ENCODE peak calls at places on chromosome X, in six cellular contexts. One of them, this sample, is unnamed.

GRCh38 chrX:38799995-38800394 is 1.3 kb upstream of the MID1IP1 start:
- DNase-seq in thyroid gland: no peak
- DNase-seq in AG08396: no peak
- DNase-seq in pancreas: no peak
- DNase-seq in hepatocyte: peak; percentile 13
- DNase-seq in brain microvascular endothelial cell: no peak
- DNase-seq in this sample: no peak

GRCh38 chrX:132613801-132614200 is 125.0 kb upstream of the MBNL3 start:
- DNase-seq in thyroid gland: no peak
- DNase-seq in AG08396: no peak
- DNase-seq in pancreas: no peak
- DNase-seq in hepatocyte: no peak
- DNase-seq in brain microvascular endothelial cell: no peak
- DNase-seq in this sample: no peak

GRCh38 chrX:154436597-154437397 is at the start of gene GDI1:
- DNase-seq in thyroid gland: peak; percentile 59
- DNase-seq in AG08396: peak; percentile 84
- DNase-seq in pancreas: peak; percentile 63
- DNase-seq in hepatocyte: peak; percentile 61
- DNase-seq in brain microvascular endothelial cell: no peak
- DNase-seq in this sample: peak; percentile 75

GRCh38 chrX:48617542-48618340 is 20.4 kb downstream of the WDR13 start:
- DNase-seq in thyroid gland: no peak
- DNase-seq in AG08396: no peak
- DNase-seq in pancreas: no peak
- DNase-seq in hepatocyte: no peak
- DNase-seq in brain microvascular endothelial cell: peak; percentile 18
- DNase-seq in this sample: peak; percentile 35

GRCh38 chrX:78571849-78572248 is 87.3 kb downstream of the RTL3 start:
- DNase-seq in thyroid gland: no peak
- DNase-seq in AG08396: no peak
- DNase-seq in pancreas: no peak
- DNase-seq in hepatocyte: no peak
- DNase-seq in brain microvascular endothelial cell: no peak
- DNase-seq in this sample: no peak

GRCh38 chrX:136586386-136586785 is 54.4 kb downstream of the VGLL1 start:
- DNase-seq in thyroid gland: no peak
- DNase-seq in AG08396: no peak
- DNase-seq in pancreas: no peak
- DNase-seq in hepatocyte: no peak
- DNase-seq in brain microvascular endothelial cell: no peak
- DNase-seq in this sample: no peak

GRCh38 chrX:23008431-23009099 is 8.8 kb downstream of the DDX53 start:
- DNase-seq in thyroid gland: no peak
- DNase-seq in AG08396: peak; percentile 8
- DNase-seq in pancreas: no peak
- DNase-seq in hepatocyte: peak; percentile 29
- DNase-seq in brain microvascular endothelial cell: peak; percentile 20
- DNase-seq in this sample: peak; percentile 36

GRCh38 chrX:134659761-134660160 is 1.5 kb upstream of the PLAC1 start:
- DNase-seq in thyroid gland: no peak
- DNase-seq in AG08396: no peak
- DNase-seq in pancreas: no peak
- DNase-seq in hepatocyte: no peak
- DNase-seq in brain microvascular endothelial cell: no peak
- DNase-seq in this sample: no peak

GRCh38 chrX:123745511-123745910 is 12.7 kb upstream of the THOC2 start:
- DNase-seq in thyroid gland: no peak
- DNase-seq in AG08396: no peak
- DNase-seq in pancreas: no peak
- DNase-seq in hepatocyte: no peak
- DNase-seq in brain microvascular endothelial cell: no peak
- DNase-seq in this sample: no peak

GRCh38 chrX:5051831-5052491 is 1176.7 kb downstream of the NLGN4X start:
- DNase-seq in thyroid gland: no peak
- DNase-seq in AG08396: peak; percentile 0
- DNase-seq in pancreas: no peak
- DNase-seq in hepatocyte: peak; percentile 89
- DNase-seq in brain microvascular endothelial cell: peak; percentile 49
- DNase-seq in this sample: peak; percentile 56

GRCh38 chrX:131812847-131813825 is 210.0 kb upstream of the STK26 start:
- DNase-seq in thyroid gland: no peak
- DNase-seq in AG08396: peak; percentile 65
- DNase-seq in pancreas: peak; percentile 60
- DNase-seq in hepatocyte: no peak
- DNase-seq in brain microvascular endothelial cell: peak; percentile 58
- DNase-seq in this sample: peak; percentile 26

GRCh38 chrX:71550578-71550977 is 17.7 kb downstream of the OGT start:
- DNase-seq in thyroid gland: no peak
- DNase-seq in AG08396: no peak
- DNase-seq in pancreas: no peak
- DNase-seq in hepatocyte: no peak
- DNase-seq in brain microvascular endothelial cell: no peak
- DNase-seq in this sample: no peak

GRCh38 chrX:46929439-46930018 is 17.3 kb downstream of the JADE3 start:
- DNase-seq in thyroid gland: no peak
- DNase-seq in AG08396: peak; percentile 23
- DNase-seq in pancreas: no peak
- DNase-seq in hepatocyte: no peak
- DNase-seq in brain microvascular endothelial cell: peak; percentile 40
- DNase-seq in this sample: no peak

GRCh38 chrX:84123585-84123984 is 64.4 kb downstream of the RPS6KA6 start:
- DNase-seq in thyroid gland: no peak
- DNase-seq in AG08396: no peak
- DNase-seq in pancreas: no peak
- DNase-seq in hepatocyte: no peak
- DNase-seq in brain microvascular endothelial cell: no peak
- DNase-seq in this sample: no peak

GRCh38 chrX:72021975-72022374 is 109.7 kb downstream of the RTL5 start:
- DNase-seq in thyroid gland: no peak
- DNase-seq in AG08396: no peak
- DNase-seq in pancreas: no peak
- DNase-seq in hepatocyte: no peak
- DNase-seq in brain microvascular endothelial cell: no peak
- DNase-seq in this sample: no peak

GRCh38 chrX:100680756-100681155 is 36.8 kb downstream of the SRPX2 start:
- DNase-seq in thyroid gland: no peak
- DNase-seq in AG08396: no peak
- DNase-seq in pancreas: no peak
- DNase-seq in hepatocyte: no peak
- DNase-seq in brain microvascular endothelial cell: no peak
- DNase-seq in this sample: peak; percentile 44

GRCh38 chrX:107576841-107577240 is 51.5 kb upstream of the PRPS1 start:
- DNase-seq in thyroid gland: no peak
- DNase-seq in AG08396: no peak
- DNase-seq in pancreas: no peak
- DNase-seq in hepatocyte: no peak
- DNase-seq in brain microvascular endothelial cell: no peak
- DNase-seq in this sample: no peak

GRCh38 chrX:10049246-10049645 is 82.1 kb downstream of the CLDN34 start:
- DNase-seq in thyroid gland: no peak
- DNase-seq in AG08396: no peak
- DNase-seq in pancreas: no peak
- DNase-seq in hepatocyte: no peak
- DNase-seq in brain microvascular endothelial cell: no peak
- DNase-seq in this sample: no peak

GRCh38 chrX:27591938-27592337 is 1.8 kb downstream of the DCAF8L2 start:
- DNase-seq in thyroid gland: no peak
- DNase-seq in AG08396: no peak
- DNase-seq in pancreas: no peak
- DNase-seq in hepatocyte: no peak
- DNase-seq in brain microvascular endothelial cell: no peak
- DNase-seq in this sample: no peak

GRCh38 chrX:43586855-43587254 is 69.2 kb upstream of the MAOA start:
- DNase-seq in thyroid gland: no peak
- DNase-seq in AG08396: no peak
- DNase-seq in pancreas: no peak
- DNase-seq in hepatocyte: peak; percentile 6
- DNase-seq in brain microvascular endothelial cell: no peak
- DNase-seq in this sample: no peak

GRCh38 chrX:21691512-21692018 is 33.4 kb upstream of the KLHL34 start:
- DNase-seq in thyroid gland: no peak
- DNase-seq in AG08396: no peak
- DNase-seq in pancreas: no peak
- DNase-seq in hepatocyte: no peak
- DNase-seq in brain microvascular endothelial cell: no peak
- DNase-seq in this sample: no peak

GRCh38 chrX:109840585-109840984 is 107.5 kb upstream of the ACSL4 start:
- DNase-seq in thyroid gland: no peak
- DNase-seq in AG08396: peak; percentile 63
- DNase-seq in pancreas: no peak
- DNase-seq in hepatocyte: peak; percentile 50
- DNase-seq in brain microvascular endothelial cell: peak; percentile 86
- DNase-seq in this sample: peak; percentile 89

GRCh38 chrX:71095971-71096701 is 485 bp downstream of the FOXO4 start:
- DNase-seq in thyroid gland: no peak
- DNase-seq in AG08396: no peak
- DNase-seq in pancreas: peak; percentile 27
- DNase-seq in hepatocyte: no peak
- DNase-seq in brain microvascular endothelial cell: no peak
- DNase-seq in this sample: peak; percentile 24

GRCh38 chrX:129965166-129965565 is 17.3 kb upstream of the BCORL1 start:
- DNase-seq in thyroid gland: no peak
- DNase-seq in AG08396: no peak
- DNase-seq in pancreas: no peak
- DNase-seq in hepatocyte: no peak
- DNase-seq in brain microvascular endothelial cell: no peak
- DNase-seq in this sample: no peak

GRCh38 chrX:2484721-2485459 is 15.9 kb downstream of the DHRSX start:
- DNase-seq in thyroid gland: no peak
- DNase-seq in AG08396: peak; percentile 71
- DNase-seq in pancreas: no peak
- DNase-seq in hepatocyte: no peak
- DNase-seq in brain microvascular endothelial cell: peak; percentile 56
- DNase-seq in this sample: peak; percentile 63

GRCh38 chrX:24760601-24761000 is 66.9 kb downstream of the POLA1 start:
- DNase-seq in thyroid gland: no peak
- DNase-seq in AG08396: peak; percentile 7
- DNase-seq in pancreas: no peak
- DNase-seq in hepatocyte: no peak
- DNase-seq in brain microvascular endothelial cell: peak; percentile 6
- DNase-seq in this sample: peak; percentile 17

GRCh38 chrX:133151320-133151719 is 54.4 kb upstream of the USP26 start:
- DNase-seq in thyroid gland: no peak
- DNase-seq in AG08396: no peak
- DNase-seq in pancreas: no peak
- DNase-seq in hepatocyte: peak; percentile 32
- DNase-seq in brain microvascular endothelial cell: no peak
- DNase-seq in this sample: no peak

GRCh38 chrX:44062842-44063241 is 89.7 kb upstream of the NDP start:
- DNase-seq in thyroid gland: no peak
- DNase-seq in AG08396: no peak
- DNase-seq in pancreas: no peak
- DNase-seq in hepatocyte: no peak
- DNase-seq in brain microvascular endothelial cell: no peak
- DNase-seq in this sample: no peak

GRCh38 chrX:72001471-72001870 is 90.8 kb downstream of the NHSL2 start:
- DNase-seq in thyroid gland: no peak
- DNase-seq in AG08396: no peak
- DNase-seq in pancreas: no peak
- DNase-seq in hepatocyte: no peak
- DNase-seq in brain microvascular endothelial cell: no peak
- DNase-seq in this sample: no peak

GRCh38 chrX:43002526-43003203 is 224.7 kb upstream of the PPP1R2C start:
- DNase-seq in thyroid gland: no peak
- DNase-seq in AG08396: no peak
- DNase-seq in pancreas: no peak
- DNase-seq in hepatocyte: no peak
- DNase-seq in brain microvascular endothelial cell: no peak
- DNase-seq in this sample: no peak

GRCh38 chrX:34559325-34559724 is 97.8 kb downstream of the TMEM47 start:
- DNase-seq in thyroid gland: no peak
- DNase-seq in AG08396: peak; percentile 2
- DNase-seq in pancreas: no peak
- DNase-seq in hepatocyte: peak; percentile 6
- DNase-seq in brain microvascular endothelial cell: peak; percentile 2
- DNase-seq in this sample: no peak

GRCh38 chrX:150940844-150941495 is 42.2 kb upstream of the HMGB3 start:
- DNase-seq in thyroid gland: no peak
- DNase-seq in AG08396: no peak
- DNase-seq in pancreas: no peak
- DNase-seq in hepatocyte: no peak
- DNase-seq in brain microvascular endothelial cell: no peak
- DNase-seq in this sample: no peak

GRCh38 chrX:86002076-86002896 is 45.1 kb downstream of the CHM start:
- DNase-seq in thyroid gland: peak; percentile 2
- DNase-seq in AG08396: peak; percentile 15
- DNase-seq in pancreas: peak; percentile 15
- DNase-seq in hepatocyte: peak; percentile 70
- DNase-seq in brain microvascular endothelial cell: peak; percentile 63
- DNase-seq in this sample: no peak

GRCh38 chrX:130716822-130717405 is 186.1 kb downstream of the ENOX2 start:
- DNase-seq in thyroid gland: no peak
- DNase-seq in AG08396: no peak
- DNase-seq in pancreas: no peak
- DNase-seq in hepatocyte: peak; percentile 19
- DNase-seq in brain microvascular endothelial cell: no peak
- DNase-seq in this sample: no peak

GRCh38 chrX:96770315-96770714 is 85.7 kb downstream of the DIAPH2 start:
- DNase-seq in thyroid gland: no peak
- DNase-seq in AG08396: peak; percentile 6
- DNase-seq in pancreas: no peak
- DNase-seq in hepatocyte: peak; percentile 36
- DNase-seq in brain microvascular endothelial cell: no peak
- DNase-seq in this sample: no peak

GRCh38 chrX:109600114-109600710 is 24.8 kb downstream of the KCNE5 start:
- DNase-seq in thyroid gland: peak; percentile 11
- DNase-seq in AG08396: no peak
- DNase-seq in pancreas: no peak
- DNase-seq in hepatocyte: peak; percentile 21
- DNase-seq in brain microvascular endothelial cell: no peak
- DNase-seq in this sample: peak; percentile 35

GRCh38 chrX:13932416-13932815 is 97.3 kb downstream of the GEMIN8 start:
- DNase-seq in thyroid gland: no peak
- DNase-seq in AG08396: no peak
- DNase-seq in pancreas: no peak
- DNase-seq in hepatocyte: no peak
- DNase-seq in brain microvascular endothelial cell: no peak
- DNase-seq in this sample: no peak

This sample was measured in foreskin fibroblast.